ENCODE peak calls at places on chromosomes 4 and X, in eight cellular contexts. S, V, C, R, I, Z, F and M are unnamed samples.

GRCh38 chrX:6729581-6729980 is 194.7 kb upstream of the VCX3A start:
- DNase-seq in R (no peak), C (no peak), F (no peak), Z (no peak), S (no peak), V (no peak), I (no peak), M (no peak)

GRCh38 chr4:54676062-54676461 is 18.3 kb downstream of the KIT start:
- DNase-seq in V (no peak), I (no peak), F (no peak), Z (no peak), R (no peak), S (no peak), C (no peak), M (no peak)

GRCh38 chrX:152635941-152636340 is 1.8 kb upstream of the GABRQ start:
- DNase-seq in Z (peak), V (no peak), F (peak), I (no peak), S (peak), R (no peak), C (no peak), M (peak)

GRCh38 chr4:4480685-4481393 is 61.0 kb downstream of the STX18 start:
- DNase-seq in F (no peak), R (no peak), I (peak), S (no peak), V (no peak), C (no peak), Z (no peak), M (no peak)

GRCh38 chr4:89724716-89725115 is 112.2 kb downstream of the SNCA start:
- DNase-seq in C (no peak), R (no peak), F (peak), S (no peak), I (no peak), Z (peak), V (no peak), M (peak)

GRCh38 chr4:57280481-57280880 is 170.3 kb upstream of the IGFBP7 start:
- DNase-seq in F (no peak), C (no peak), S (no peak), Z (no peak), I (no peak), V (no peak), R (no peak), M (no peak)

GRCh38 chrX:48703642-48704481 is 7.3 kb downstream of the SUV39H1 start:
- DNase-seq in I (peak), S (no peak), R (no peak), Z (peak), C (no peak), F (no peak), V (no peak), M (no peak)

GRCh38 chr4:31146366-31146765 is 426.2 kb downstream of the PCDH7 start:
- DNase-seq in I (no peak), V (no peak), F (no peak), R (no peak), Z (no peak), S (no peak), C (no peak), M (no peak)

GRCh38 chr4:23060776-23061175 is 368.0 kb downstream of the GBA3 start:
- DNase-seq in I (no peak), S (no peak), R (no peak), F (no peak), V (no peak), Z (no peak), C (no peak), M (no peak)

GRCh38 chr4:16122784-16123183 is 39.0 kb upstream of the PROM1 start:
- DNase-seq in S (no peak), V (no peak), Z (no peak), R (no peak), I (no peak), C (no peak), F (no peak), M (no peak)